ENCODE peak calls at places on chromosomes 13 and 19, in ten cellular contexts. One of them, this sample, is unnamed.

GRCh38 chr19:33784432-33784831 is 12.2 kb upstream of the KCTD15 start:
- DNase-seq in endodermal cell: no peak
- DNase-seq in cardiac fibroblast: no peak
- DNase-seq in esophagus muscularis mucosa: no peak
- DNase-seq in fibroblast of pulmonary artery: no peak
- DNase-seq in OCI-LY7: no peak
- DNase-seq in IMR-90: peak; percentile 48
- DNase-seq in dorsolateral prefrontal cortex: no peak
- DNase-seq in tibial nerve: no peak
- DNase-seq in GM12878: no peak
- DNase-seq in this sample: no peak

GRCh38 chr13:69579351-69579750 is 528.3 kb upstream of the ATXN8OS start:
- DNase-seq in endodermal cell: no peak
- DNase-seq in esophagus muscularis mucosa: no peak
- DNase-seq in OCI-LY7: no peak
- DNase-seq in cardiac fibroblast: no peak
- DNase-seq in fibroblast of pulmonary artery: no peak
- DNase-seq in IMR-90: no peak
- DNase-seq in GM12878: no peak
- DNase-seq in tibial nerve: no peak
- DNase-seq in dorsolateral prefrontal cortex: no peak
- DNase-seq in this sample: peak; percentile 29

GRCh38 chr13:113109151-113110047 is 3.8 kb downstream of the F7 start:
- DNase-seq in tibial nerve: no peak
- DNase-seq in esophagus muscularis mucosa: no peak
- DNase-seq in OCI-LY7: no peak
- DNase-seq in fibroblast of pulmonary artery: no peak
- DNase-seq in dorsolateral prefrontal cortex: peak; percentile 15
- DNase-seq in endodermal cell: peak; percentile 59
- DNase-seq in cardiac fibroblast: no peak
- DNase-seq in GM12878: no peak
- DNase-seq in IMR-90: no peak
- DNase-seq in this sample: no peak

GRCh38 chr19:1046836-1047695 is 7.2 kb downstream of the ABCA7 start:
- DNase-seq in GM12878: no peak
- DNase-seq in dorsolateral prefrontal cortex: no peak
- DNase-seq in IMR-90: no peak
- DNase-seq in endodermal cell: no peak
- DNase-seq in tibial nerve: no peak
- DNase-seq in OCI-LY7: no peak
- DNase-seq in cardiac fibroblast: no peak
- DNase-seq in esophagus muscularis mucosa: no peak
- DNase-seq in fibroblast of pulmonary artery: no peak
- DNase-seq in this sample: no peak

GRCh38 chr13:47120284-47120683 is 223.4 kb upstream of the HTR2A start:
- DNase-seq in dorsolateral prefrontal cortex: no peak
- DNase-seq in GM12878: no peak
- DNase-seq in IMR-90: no peak
- DNase-seq in cardiac fibroblast: no peak
- DNase-seq in fibroblast of pulmonary artery: no peak
- DNase-seq in OCI-LY7: no peak
- DNase-seq in esophagus muscularis mucosa: no peak
- DNase-seq in endodermal cell: no peak
- DNase-seq in tibial nerve: no peak
- DNase-seq in this sample: no peak

GRCh38 chr13:25882732-25883357 is 169.0 kb downstream of the SHISA2 start:
- DNase-seq in fibroblast of pulmonary artery: no peak
- DNase-seq in cardiac fibroblast: no peak
- DNase-seq in GM12878: no peak
- DNase-seq in IMR-90: no peak
- DNase-seq in dorsolateral prefrontal cortex: no peak
- DNase-seq in esophagus muscularis mucosa: no peak
- DNase-seq in endodermal cell: peak; percentile 59
- DNase-seq in tibial nerve: no peak
- DNase-seq in OCI-LY7: no peak
- DNase-seq in this sample: no peak

GRCh38 chr19:49930483-49931011 is 1.2 kb upstream of the NUP62 start:
- DNase-seq in IMR-90: no peak
- DNase-seq in OCI-LY7: peak; percentile 54
- DNase-seq in cardiac fibroblast: peak; percentile 18
- DNase-seq in tibial nerve: no peak
- DNase-seq in endodermal cell: peak; percentile 76
- DNase-seq in dorsolateral prefrontal cortex: no peak
- DNase-seq in esophagus muscularis mucosa: no peak
- DNase-seq in fibroblast of pulmonary artery: peak; percentile 15
- DNase-seq in GM12878: no peak
- DNase-seq in this sample: no peak

GRCh38 chr13:19845758-19846157 is 17.7 kb downstream of the ZMYM5 start:
- DNase-seq in GM12878: no peak
- DNase-seq in cardiac fibroblast: peak; percentile 95
- DNase-seq in endodermal cell: no peak
- DNase-seq in tibial nerve: no peak
- DNase-seq in dorsolateral prefrontal cortex: no peak
- DNase-seq in IMR-90: peak; percentile 99
- DNase-seq in fibroblast of pulmonary artery: peak; percentile 97
- DNase-seq in OCI-LY7: no peak
- DNase-seq in esophagus muscularis mucosa: no peak
- DNase-seq in this sample: peak; percentile 93

GRCh38 chr13:39527961-39528720 is 74.9 kb downstream of the LHFPL6 start:
- DNase-seq in fibroblast of pulmonary artery: peak; percentile 84
- DNase-seq in esophagus muscularis mucosa: no peak
- DNase-seq in GM12878: no peak
- DNase-seq in IMR-90: peak; percentile 96
- DNase-seq in cardiac fibroblast: peak; percentile 78
- DNase-seq in tibial nerve: no peak
- DNase-seq in OCI-LY7: no peak
- DNase-seq in endodermal cell: no peak
- DNase-seq in dorsolateral prefrontal cortex: peak; percentile 57
- DNase-seq in this sample: peak; percentile 85

GRCh38 chr19:42037649-42038048 is 32.4 kb downstream of the GRIK5 start:
- DNase-seq in esophagus muscularis mucosa: no peak
- DNase-seq in tibial nerve: no peak
- DNase-seq in OCI-LY7: no peak
- DNase-seq in IMR-90: no peak
- DNase-seq in fibroblast of pulmonary artery: no peak
- DNase-seq in dorsolateral prefrontal cortex: no peak
- DNase-seq in GM12878: no peak
- DNase-seq in cardiac fibroblast: no peak
- DNase-seq in endodermal cell: no peak
- DNase-seq in this sample: no peak

GRCh38 chr19:49520705-49521319 is 7.0 kb upstream of the RCN3 start:
- DNase-seq in cardiac fibroblast: no peak
- DNase-seq in fibroblast of pulmonary artery: no peak
- DNase-seq in GM12878: no peak
- DNase-seq in dorsolateral prefrontal cortex: peak; percentile 43
- DNase-seq in endodermal cell: no peak
- DNase-seq in OCI-LY7: no peak
- DNase-seq in esophagus muscularis mucosa: no peak
- DNase-seq in IMR-90: no peak
- DNase-seq in tibial nerve: no peak
- DNase-seq in this sample: no peak

GRCh38 chr19:47854459-47854858 is 4.6 kb upstream of the TPRX2 start:
- DNase-seq in esophagus muscularis mucosa: no peak
- DNase-seq in fibroblast of pulmonary artery: no peak
- DNase-seq in dorsolateral prefrontal cortex: no peak
- DNase-seq in endodermal cell: no peak
- DNase-seq in IMR-90: no peak
- DNase-seq in cardiac fibroblast: no peak
- DNase-seq in GM12878: no peak
- DNase-seq in tibial nerve: no peak
- DNase-seq in OCI-LY7: no peak
- DNase-seq in this sample: no peak

GRCh38 chr13:100491164-100491847 is 97.3 kb downstream of the GGACT start:
- DNase-seq in fibroblast of pulmonary artery: peak; percentile 89
- DNase-seq in IMR-90: peak; percentile 63
- DNase-seq in GM12878: no peak
- DNase-seq in endodermal cell: no peak
- DNase-seq in dorsolateral prefrontal cortex: no peak
- DNase-seq in OCI-LY7: no peak
- DNase-seq in esophagus muscularis mucosa: no peak
- DNase-seq in tibial nerve: peak; percentile 20
- DNase-seq in cardiac fibroblast: peak; percentile 92
- DNase-seq in this sample: no peak

DNA sequence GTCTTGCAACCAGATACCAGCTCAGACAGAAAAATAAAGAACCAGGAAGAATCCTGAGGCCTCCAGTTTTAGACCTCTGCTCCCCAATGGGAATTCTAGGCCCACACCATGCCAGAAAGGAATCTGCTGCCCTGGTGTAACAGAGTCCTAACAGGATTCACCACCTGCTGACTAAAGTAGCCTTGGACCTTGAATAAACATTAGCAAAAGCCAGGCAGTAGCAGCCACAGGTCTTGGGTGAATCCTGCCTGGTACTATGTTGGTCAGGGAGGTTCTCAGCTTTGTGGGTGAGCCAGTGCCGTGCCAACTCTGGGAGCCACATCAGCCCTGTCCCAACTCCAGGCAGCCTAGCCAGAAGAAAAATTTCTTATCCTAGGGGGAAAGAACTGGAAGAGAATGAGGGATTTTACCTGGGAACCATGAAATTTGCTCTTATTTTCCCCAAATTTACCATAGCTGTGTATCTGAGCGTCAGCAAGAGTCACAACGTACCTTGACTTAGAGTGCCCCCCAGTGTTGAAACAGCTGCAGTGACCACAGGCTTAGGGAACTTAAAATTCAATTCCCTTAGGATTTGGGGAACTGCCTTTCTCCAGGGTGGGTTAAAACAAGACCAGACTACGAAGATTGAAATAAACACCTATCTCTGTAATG is 1895.6 kb upstream of the PRR20A start:
- DNase-seq in esophagus muscularis mucosa: no peak
- DNase-seq in fibroblast of pulmonary artery: no peak
- DNase-seq in OCI-LY7: no peak
- DNase-seq in GM12878: no peak
- DNase-seq in IMR-90: no peak
- DNase-seq in endodermal cell: peak; percentile 84
- DNase-seq in dorsolateral prefrontal cortex: no peak
- DNase-seq in cardiac fibroblast: no peak
- DNase-seq in tibial nerve: no peak
- DNase-seq in this sample: peak; percentile 9
- TF ChIP-seq CTCF in esophagus muscularis mucosa: peak; percentile 5
- TF ChIP-seq CTCF in fibroblast of pulmonary artery: no peak
- TF ChIP-seq CTCF in OCI-LY7: peak; percentile 36
- TF ChIP-seq CTCF in GM12878: peak; percentile 21
- TF ChIP-seq CTCF in IMR-90: no peak
- TF ChIP-seq CTCF in endodermal cell: peak; percentile 86
- TF ChIP-seq CTCF in dorsolateral prefrontal cortex: no peak
- TF ChIP-seq CTCF in cardiac fibroblast: no peak
- TF ChIP-seq CTCF in tibial nerve: no peak
- TF ChIP-seq CTCF in this sample: peak; percentile 10

DNA sequence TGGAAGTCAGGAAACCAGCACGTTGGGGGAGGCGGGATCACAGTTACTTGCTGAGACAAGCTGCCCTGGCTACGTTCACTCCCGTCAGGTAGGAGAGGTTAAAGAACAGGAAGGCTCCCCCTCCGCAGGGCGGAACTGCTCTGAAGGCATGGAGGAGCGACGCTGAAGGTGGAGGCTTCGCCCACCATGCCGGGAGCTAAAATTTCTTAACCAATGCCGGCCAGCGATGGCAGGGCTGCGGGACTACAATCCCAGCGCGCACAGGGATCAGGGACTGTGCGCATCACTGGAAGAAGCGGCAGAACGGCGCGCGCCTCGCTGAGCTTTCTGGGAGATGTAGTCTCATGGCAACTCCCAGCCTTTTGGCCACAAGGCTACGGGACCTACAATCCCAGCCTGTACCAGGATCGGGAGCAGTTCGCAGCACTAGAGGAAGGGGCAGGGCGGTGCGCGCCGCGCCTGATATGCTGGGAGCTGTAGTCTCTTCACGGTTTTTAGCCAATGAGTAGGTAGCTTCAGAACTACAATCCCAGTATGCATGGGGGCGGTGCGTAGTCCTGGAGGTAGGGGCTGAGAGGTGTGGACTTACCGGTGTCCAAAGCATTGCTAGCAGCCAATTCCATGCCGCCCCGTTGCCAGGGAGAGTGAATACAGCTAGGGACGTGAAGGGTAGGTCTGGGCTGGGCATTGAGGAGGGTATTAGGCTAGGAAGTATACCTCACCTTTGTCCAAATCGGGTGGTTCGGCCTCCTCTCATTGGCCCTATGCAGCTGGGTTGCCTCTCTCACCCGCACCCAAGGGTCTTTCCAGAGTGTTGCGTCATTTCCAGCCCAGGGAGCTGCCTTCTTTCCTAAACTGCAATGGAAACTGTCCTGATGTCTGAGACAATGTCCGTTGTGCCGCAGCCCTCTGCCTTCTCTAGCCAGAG is 12.8 kb upstream of the ZNF682 start:
- DNase-seq in OCI-LY7: no peak
- DNase-seq in tibial nerve: peak; percentile 84
- DNase-seq in GM12878: peak; percentile 17
- DNase-seq in dorsolateral prefrontal cortex: peak; percentile 99
- DNase-seq in cardiac fibroblast: peak; percentile 99
- DNase-seq in esophagus muscularis mucosa: peak; percentile 96
- DNase-seq in endodermal cell: peak; percentile 99
- DNase-seq in fibroblast of pulmonary artery: peak; percentile 99
- DNase-seq in IMR-90: peak; percentile 96
- DNase-seq in this sample: peak; percentile 99
- H3K4me3 ChIP-seq in OCI-LY7: no peak overlapping the region
- H3K4me3 ChIP-seq in tibial nerve: peak overlapping the region; percentile 56
- H3K4me3 ChIP-seq in GM12878: no peak overlapping the region
- H3K4me3 ChIP-seq in dorsolateral prefrontal cortex: peak overlapping the region; percentile 85
- H3K4me3 ChIP-seq in cardiac fibroblast: peak overlapping the region; percentile 94
- H3K4me3 ChIP-seq in esophagus muscularis mucosa: peak overlapping the region; percentile 75
- H3K4me3 ChIP-seq in endodermal cell: peak overlapping the region; percentile 91
- H3K4me3 ChIP-seq in fibroblast of pulmonary artery: peak overlapping the region; percentile 95
- H3K4me3 ChIP-seq in IMR-90: peak overlapping the region; percentile 81
- H3K4me3 ChIP-seq in this sample: peak overlapping the region; percentile 94

GRCh38 chr13:49214917-49215376 is 5.2 kb upstream of the MLNR start:
- DNase-seq in esophagus muscularis mucosa: no peak
- DNase-seq in endodermal cell: peak; percentile 78
- DNase-seq in dorsolateral prefrontal cortex: no peak
- DNase-seq in GM12878: no peak
- DNase-seq in IMR-90: peak; percentile 6
- DNase-seq in fibroblast of pulmonary artery: peak; percentile 66
- DNase-seq in cardiac fibroblast: peak; percentile 35
- DNase-seq in tibial nerve: no peak
- DNase-seq in OCI-LY7: peak; percentile 72
- DNase-seq in this sample: peak; percentile 23
- TF ChIP-seq CTCF in esophagus muscularis mucosa: no peak
- TF ChIP-seq CTCF in endodermal cell: peak; percentile 51
- TF ChIP-seq CTCF in dorsolateral prefrontal cortex: no peak
- TF ChIP-seq CTCF in GM12878: no peak
- TF ChIP-seq CTCF in IMR-90: no peak
- TF ChIP-seq CTCF in fibroblast of pulmonary artery: peak; percentile 6
- TF ChIP-seq CTCF in cardiac fibroblast: no peak
- TF ChIP-seq CTCF in tibial nerve: no peak
- TF ChIP-seq CTCF in OCI-LY7: peak; percentile 64
- TF ChIP-seq CTCF in this sample: peak; percentile 21

DNA sequence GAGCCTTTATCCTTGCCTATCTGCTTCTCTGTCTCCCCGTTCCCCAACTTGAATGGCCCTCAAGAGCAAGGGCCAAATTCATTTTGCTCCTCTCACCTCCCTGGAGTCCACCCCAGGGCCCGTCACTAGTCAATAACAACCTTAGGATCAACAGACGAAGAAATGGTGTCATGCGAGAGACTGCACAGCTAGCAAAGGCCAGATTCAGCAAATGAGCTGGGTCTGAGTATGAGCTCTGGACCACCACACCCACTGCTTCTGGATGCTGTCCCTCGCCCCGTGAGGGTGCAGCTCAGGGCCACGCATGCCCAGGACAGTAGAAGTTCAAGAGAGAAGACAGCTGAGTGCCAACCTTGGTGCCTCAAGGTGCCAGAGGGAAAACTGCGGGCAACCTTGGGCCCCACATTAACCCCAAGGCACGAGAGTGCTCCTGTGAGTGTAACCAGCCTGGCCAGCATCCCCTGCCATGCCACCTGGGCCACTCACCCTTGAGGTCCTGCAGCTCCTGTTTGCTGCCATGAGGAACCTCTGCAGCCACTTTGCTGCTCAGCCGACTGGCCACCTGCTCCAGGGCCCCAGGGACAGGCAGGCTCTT is 11.8 kb upstream of the AKAP8L start:
- DNase-seq in OCI-LY7: no peak
- DNase-seq in endodermal cell: no peak
- DNase-seq in cardiac fibroblast: no peak
- DNase-seq in dorsolateral prefrontal cortex: no peak
- DNase-seq in fibroblast of pulmonary artery: no peak
- DNase-seq in GM12878: no peak
- DNase-seq in tibial nerve: no peak
- DNase-seq in esophagus muscularis mucosa: no peak
- DNase-seq in IMR-90: no peak
- DNase-seq in this sample: no peak
- H3K4me3 ChIP-seq in OCI-LY7: peak overlapping the region; percentile 85
- H3K4me3 ChIP-seq in endodermal cell: peak overlapping the region; percentile 94
- H3K4me3 ChIP-seq in cardiac fibroblast: peak overlapping the region; percentile 89
- H3K4me3 ChIP-seq in dorsolateral prefrontal cortex: no peak overlapping the region
- H3K4me3 ChIP-seq in fibroblast of pulmonary artery: peak overlapping the region; percentile 89
- H3K4me3 ChIP-seq in GM12878: peak overlapping the region; percentile 98
- H3K4me3 ChIP-seq in tibial nerve: peak overlapping the region; percentile 96
- H3K4me3 ChIP-seq in esophagus muscularis mucosa: peak overlapping the region; percentile 92
- H3K4me3 ChIP-seq in IMR-90: no peak overlapping the region
- H3K4me3 ChIP-seq in this sample: no peak overlapping the region

This sample was measured in epithelial cell of esophagus.